ENCODE peak calls at places on chromosomes 5 and 9, in ten cellular contexts. E is dorsolateral prefrontal cortex; X is right atrium auricular region; J is neural progenitor cell; A is CD4-positive, alpha-beta memory T cell; L is BJ; Q is HepG2; S is NT2/D1; N is choroid plexus epithelial cell; C is AG10803. O is an unnamed sample.

GRCh38 chr5:27830551-27830950 is 792.2 kb upstream of the CDH9 start:
- DNase-seq in E (no peak), C (peak), L (no peak), A (no peak), N (peak), Q (no peak), S (no peak), X (no peak), J (no peak), O (no peak)

GRCh38 chr5:83553000-83553486 is 81.5 kb downstream of the VCAN start:
- DNase-seq in E (no peak), S (no peak), A (no peak), X (peak), N (no peak), L (no peak), Q (no peak), J (no peak), C (peak), O (no peak)

GRCh38 chr9:119689879-119690278 is 320.6 kb upstream of the BRINP1 start:
- DNase-seq in S (no peak), X (no peak), C (no peak), J (peak), N (no peak), L (no peak), A (no peak), Q (no peak), E (no peak), O (no peak)

GRCh38 chr5:14364576-14365472 is 216.8 kb upstream of the OTULINL start:
- DNase-seq in X (no peak), Q (peak), C (no peak), E (no peak), A (no peak), S (no peak), N (no peak), J (peak), L (no peak), O (peak)

GRCh38 chr5:150068071-150068470 is 18.3 kb downstream of the CSF1R start:
- DNase-seq in S (no peak), A (no peak), E (no peak), C (no peak), J (no peak), Q (no peak), X (no peak), L (no peak), N (no peak), O (no peak)

GRCh38 chr5:147756566-147756965 is 26.0 kb downstream of the JAKMIP2 start:
- DNase-seq in Q (no peak), A (no peak), N (no peak), L (no peak), X (no peak), S (no peak), E (no peak), C (no peak), J (no peak), O (no peak)

GRCh38 chr9:94867281-94867841 is 140.9 kb downstream of the AOPEP start:
- DNase-seq in X (peak), N (peak), S (no peak), E (no peak), L (no peak), Q (peak), A (no peak), J (peak), C (peak), O (no peak)

GRCh38 chr9:93059097-93059959 is 827 bp downstream of the SUSD3 start:
- DNase-seq in E (no peak), Q (no peak), X (no peak), L (no peak), N (no peak), J (no peak), A (no peak), C (no peak), S (no peak), O (no peak)

GRCh38 chr5:154977409-154977808 is 36.1 kb upstream of the KIF4B start:
- DNase-seq in J (no peak), N (peak), E (no peak), C (no peak), X (no peak), A (no peak), L (no peak), S (no peak), Q (peak), O (no peak)

GRCh38 chr9:129776566-129776937 is 23.7 kb upstream of the PTGES start:
- DNase-seq in A (no peak), Q (no peak), J (no peak), X (no peak), L (no peak), N (peak), C (peak), S (no peak), E (no peak), O (no peak)

GRCh38 chr9:2764371-2764770 is 47.1 kb downstream of the KCNV2 start:
- DNase-seq in L (no peak), S (no peak), X (no peak), J (no peak), C (peak), A (peak), Q (no peak), N (peak), E (no peak), O (peak)

GRCh38 chr5:148912146-148912545 is 85.7 kb downstream of the ADRB2 start:
- DNase-seq in X (no peak), Q (no peak), A (no peak), L (no peak), S (no peak), C (no peak), E (no peak), N (no peak), J (no peak), O (no peak)

GRCh38 chr9:124202447-124202971 is 55.2 kb upstream of the NEK6 start:
- DNase-seq in C (no peak), Q (no peak), X (no peak), L (no peak), N (peak), S (no peak), E (no peak), J (no peak), A (peak), O (no peak)

GRCh38 chr9:107431461-107431860 is 58.1 kb downstream of the KLF4 start:
- DNase-seq in J (no peak), E (no peak), A (no peak), C (no peak), L (no peak), N (no peak), Q (no peak), X (no peak), S (no peak), O (no peak)

GRCh38 chr9:76912631-76913275 is 6.8 kb upstream of the PRUNE2 start:
- DNase-seq in X (no peak), L (no peak), N (peak), C (peak), Q (no peak), E (no peak), S (no peak), J (no peak), A (no peak), O (no peak)

GRCh38 chr5:65734921-65735320 is 12.9 kb downstream of the NLN start:
- DNase-seq in E (no peak), S (no peak), N (no peak), A (no peak), L (no peak), X (no peak), Q (no peak), J (no peak), C (no peak), O (no peak)

GRCh38 chr5:125725686-125726085 is 697.5 kb upstream of the GRAMD2B start:
- DNase-seq in E (no peak), A (no peak), N (no peak), X (no peak), J (no peak), Q (no peak), L (no peak), C (no peak), S (no peak), O (no peak)

GRCh38 chr5:115599502-115599901 is 2.8 kb downstream of the TICAM2 start:
- DNase-seq in N (peak), S (no peak), Q (no peak), X (no peak), A (no peak), C (peak), L (no peak), J (no peak), E (no peak), O (peak)

GRCh38 chr5:82185842-82186241 is 92.3 kb downstream of the RPS23 start:
- DNase-seq in L (no peak), N (no peak), C (no peak), J (no peak), X (no peak), A (no peak), Q (no peak), E (no peak), S (no peak), O (no peak)

GRCh38 chr9:16867571-16868311 is 2.7 kb downstream of the BNC2 start:
- DNase-seq in L (no peak), Q (peak), X (peak), E (no peak), S (no peak), C (peak), A (no peak), J (peak), N (peak), O (no peak)

GRCh38 chr9:124077915-124078572 is 66.5 kb downstream of the LHX2 start:
- DNase-seq in J (no peak), N (no peak), X (no peak), A (no peak), C (peak), S (no peak), L (no peak), Q (peak), E (no peak), O (no peak)

GRCh38 chr5:61318374-61318773 is 13.7 kb upstream of the ZSWIM6 start:
- DNase-seq in N (no peak), J (no peak), L (no peak), A (no peak), E (no peak), C (no peak), X (no peak), S (no peak), Q (no peak), O (no peak)

GRCh38 chr9:133493428-133493827 is 14.5 kb upstream of the SLC2A6 start:
- DNase-seq in J (no peak), N (no peak), S (no peak), X (no peak), L (no peak), A (no peak), Q (no peak), C (no peak), E (no peak), O (no peak)

GRCh38 chr5:28403846-28404245 is 1365.5 kb upstream of the CDH9 start:
- DNase-seq in C (no peak), L (no peak), X (no peak), E (no peak), A (no peak), Q (no peak), J (peak), N (peak), S (no peak), O (no peak)

GRCh38 chr9:5052858-5053257 is 67.8 kb downstream of the JAK2 start:
- DNase-seq in N (peak), C (peak), A (no peak), E (no peak), Q (no peak), J (no peak), X (no peak), S (no peak), L (no peak), O (no peak)

DNA sequence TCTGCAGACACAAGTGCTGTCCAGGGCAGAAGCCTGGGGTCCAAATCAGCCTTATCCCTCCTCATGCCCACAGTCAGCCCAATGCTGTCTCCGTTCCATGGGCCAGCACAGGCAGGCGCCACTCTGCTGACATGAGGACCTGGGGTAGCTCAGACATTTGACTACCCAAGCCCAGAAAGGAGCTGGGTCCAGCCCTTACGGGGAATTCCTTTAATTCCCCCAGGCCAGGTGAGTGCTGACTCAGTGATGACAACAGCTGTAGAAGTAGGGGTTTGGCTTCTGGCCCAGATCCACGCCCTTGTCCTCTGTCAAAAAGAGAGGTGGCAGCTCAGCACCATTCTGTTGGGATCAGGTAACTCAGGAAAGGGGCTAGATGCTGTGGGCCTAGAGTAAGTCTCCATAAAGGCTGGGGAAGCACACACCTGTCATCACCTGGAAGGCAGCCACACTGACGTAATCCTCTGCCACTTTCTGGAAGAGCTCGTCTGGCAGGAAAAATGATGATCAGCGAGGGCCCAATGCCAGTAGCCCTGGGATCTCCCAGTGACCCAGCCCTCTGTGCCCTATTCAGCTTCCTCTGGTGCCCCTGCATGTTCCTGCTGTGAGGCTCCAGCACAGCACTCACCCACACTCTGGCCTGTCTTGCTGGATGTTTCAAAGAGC is 1.9 kb downstream of the RAB24 start:
- DNase-seq in X (no peak), S (no peak), A (no peak), C (no peak), Q (no peak), E (no peak), L (no peak), J (no peak), N (no peak), O (peak)
- H3K4me3 ChIP-seq in X (no peak), S (no peak), A (no peak), C (peak), Q (no peak), E (no peak), L (no peak), J (no peak), N (no peak), O (no peak)

GRCh38 chr9:127904518-127904887 is 5.1 kb upstream of the ST6GALNAC6 start:
- DNase-seq in X (no peak), L (no peak), S (no peak), Q (peak), J (no peak), A (no peak), C (no peak), N (no peak), E (no peak), O (no peak)

GRCh38 chr9:127905788-127906191 is 6.4 kb upstream of the ST6GALNAC6 start:
- DNase-seq in N (no peak), J (no peak), Q (no peak), L (no peak), X (no peak), C (no peak), A (peak), E (no peak), S (no peak), O (no peak)

GRCh38 chr9:127904888-127905728 is 5.7 kb upstream of the ST6GALNAC6 start:
- DNase-seq in A (peak), L (no peak), E (no peak), X (no peak), S (no peak), C (no peak), J (no peak), N (no peak), Q (no peak), O (no peak)

GRCh38 chr9:127907867-127908659 is 8.7 kb upstream of the ST6GALNAC6 start:
- DNase-seq in E (no peak), A (no peak), L (no peak), N (no peak), J (no peak), Q (no peak), X (no peak), C (no peak), S (no peak), O (no peak)

DNA sequence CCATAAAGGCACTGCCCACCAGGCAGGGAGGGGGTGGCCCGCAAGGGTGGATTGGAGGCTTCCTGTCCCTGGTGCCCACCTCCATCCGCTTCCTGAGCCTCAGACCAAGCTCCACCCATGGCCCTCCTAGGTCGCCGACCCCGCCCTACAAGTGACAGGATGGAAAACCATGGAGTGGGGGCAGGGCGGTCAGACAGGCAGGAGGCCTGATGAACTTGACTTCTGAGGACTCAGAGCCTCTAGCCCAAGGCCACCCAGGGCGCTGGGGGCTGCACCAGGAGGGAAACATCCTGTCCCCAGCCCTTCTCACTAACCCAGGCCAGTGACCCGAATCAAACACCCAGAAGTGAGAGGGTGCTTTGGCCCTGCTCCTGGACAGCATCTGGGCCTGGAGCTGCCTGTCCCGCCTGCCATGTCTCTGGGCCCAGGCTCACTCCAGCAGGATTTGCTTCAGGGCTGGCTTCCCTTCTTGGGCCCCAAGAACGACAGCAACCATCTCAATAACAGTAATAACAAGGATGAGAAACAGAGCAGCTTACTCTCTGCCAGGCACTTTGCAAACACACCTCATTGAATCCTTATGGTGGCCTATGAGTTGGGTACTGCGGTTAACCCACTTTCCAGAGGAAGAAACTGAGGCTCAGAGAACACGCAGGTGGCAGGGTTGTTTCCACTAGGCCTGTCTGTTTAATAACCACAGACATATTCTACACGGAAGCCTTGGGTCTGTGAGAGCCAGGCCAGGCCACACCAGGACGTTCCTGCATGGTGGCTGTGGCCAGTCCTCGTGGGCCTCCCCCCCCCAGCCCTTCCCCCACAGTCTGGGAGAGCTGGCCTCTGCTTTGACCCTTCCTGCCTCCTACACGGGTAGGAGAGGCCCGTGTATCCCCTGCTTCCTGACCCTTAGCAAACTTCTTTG is 4.4 kb upstream of the ST6GALNAC6 start:
- DNase-seq in C (no peak), L (no peak), X (peak), Q (peak), J (no peak), A (peak), S (peak), E (no peak), N (no peak), O (peak)
- H3K4me3 ChIP-seq in C (no peak), L (no peak), X (no peak), Q (peak), J (no peak), A (peak), S (no peak), E (peak), N (no peak), O (no peak)

DNA sequence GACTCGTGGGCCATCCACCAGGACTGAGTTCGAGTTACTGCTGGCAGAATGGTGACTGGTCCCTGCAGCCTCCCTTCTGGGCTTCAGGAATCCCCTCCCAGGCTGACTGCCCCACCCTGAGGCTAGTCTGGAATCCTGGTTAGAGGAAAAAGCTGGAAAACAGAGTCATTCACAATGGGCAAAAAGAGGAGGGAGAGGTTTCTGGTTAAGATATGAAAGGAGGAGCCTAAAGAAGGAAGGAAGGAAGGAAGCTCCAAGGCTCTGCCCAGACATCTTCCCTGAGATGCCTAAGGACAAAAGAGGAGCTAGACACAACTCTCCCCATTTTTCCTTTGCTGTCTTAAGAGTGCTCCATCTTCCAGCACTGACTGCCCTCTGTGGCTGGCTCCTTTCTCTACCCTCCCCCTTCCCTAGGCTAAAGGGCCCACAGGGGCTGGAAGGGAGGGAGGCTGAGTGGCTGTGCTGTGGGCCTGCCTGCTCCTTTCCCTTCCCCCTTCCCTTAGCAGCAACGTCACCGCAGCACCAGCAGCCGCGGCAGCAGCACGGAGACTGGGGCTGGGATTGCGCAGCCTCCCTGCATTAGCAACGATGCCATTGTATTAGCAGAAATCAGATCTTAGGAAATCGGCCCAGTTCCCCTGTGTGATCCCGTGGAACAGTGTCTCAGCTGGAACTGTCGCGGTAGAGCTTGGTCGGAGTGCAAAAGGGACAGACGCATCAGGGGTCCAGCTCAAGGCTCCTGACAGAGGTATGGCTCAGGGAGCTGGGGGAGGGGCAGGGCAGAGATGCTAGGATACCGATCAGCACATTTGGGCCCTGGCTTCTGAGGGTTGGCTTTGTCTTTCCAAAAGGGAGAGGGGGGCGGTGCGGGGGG is 48.7 kb downstream of the RUSC2 start:
- DNase-seq in X (peak), L (peak), C (peak), Q (no peak), E (peak), S (peak), A (no peak), J (peak), N (peak), O (no peak)
- H3K4me3 ChIP-seq in X (peak), L (peak), C (peak), Q (no peak), E (peak), S (peak), A (no peak), J (peak), N (peak), O (no peak)

DNA sequence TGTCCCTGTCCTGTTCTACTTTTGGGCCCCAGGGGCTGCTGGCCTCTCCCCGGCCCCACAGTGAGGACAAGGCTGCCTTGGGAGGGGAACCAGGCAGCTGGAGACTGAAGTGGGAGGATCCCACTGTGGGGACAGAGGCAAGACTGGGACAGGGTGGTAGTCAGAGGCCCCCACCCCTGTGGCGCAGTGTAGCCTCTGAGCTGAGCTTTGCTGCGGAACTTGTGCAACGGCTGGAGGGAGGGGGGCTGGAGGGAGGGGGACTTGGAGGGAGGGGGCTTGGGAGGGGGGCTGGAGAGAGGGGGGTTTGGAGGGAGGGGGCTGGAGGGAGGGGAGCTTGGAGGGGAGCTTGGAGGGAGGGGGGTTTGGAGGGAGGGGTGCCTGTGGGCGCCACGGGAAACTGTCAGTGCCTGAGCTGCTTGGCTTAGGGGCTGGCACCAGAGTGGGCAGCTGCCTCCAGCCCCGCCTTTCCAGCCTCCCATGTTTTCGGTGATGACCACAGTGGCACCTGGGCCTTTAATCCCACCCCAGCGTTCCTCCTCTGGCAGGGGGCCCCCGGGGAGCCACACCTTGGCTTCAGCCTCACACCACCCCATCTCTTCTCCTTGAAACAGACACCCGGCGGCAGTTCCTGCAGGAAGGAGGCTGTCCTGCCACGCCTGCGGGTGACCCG is 2.3 kb upstream of the FUT7 start:
- DNase-seq in C (no peak), E (no peak), N (no peak), S (no peak), J (no peak), Q (no peak), L (no peak), A (no peak), X (no peak), O (no peak)
- H3K4me3 ChIP-seq in C (no peak), E (peak), N (no peak), S (no peak), J (no peak), Q (peak), L (no peak), A (peak), X (no peak), O (no peak)

O was measured in small intestine.